ENCODE peak calls at places on chromosomes 1 and 21, in six cellular contexts. A is body of pancreas; W is NT2/D1; Q is fibroblast of pulmonary artery; M is CD4-positive, CD25-positive, alpha-beta regulatory T cell; G is PC-9. Y is an unnamed sample.

GRCh38 chr1:81158592-81158991 is 642.1 kb upstream of the ADGRL2 start:
- DNase-seq in A (no peak), W (no peak), Q (peak; percentile 72), M (no peak), G (no peak), Y (no peak)

GRCh38 chr1:14635421-14635820 is 36.9 kb downstream of the KAZN start:
- DNase-seq in A (no peak), W (no peak), Q (no peak), M (no peak), G (no peak), Y (no peak)

GRCh38 chr1:175514309-175515001 is 228.9 kb downstream of the TNR start:
- DNase-seq in A (no peak), W (no peak), Q (peak; percentile 67), M (no peak), G (no peak), Y (no peak)

GRCh38 chr1:29548091-29548490 is 311.8 kb downstream of the PTPRU start:
- DNase-seq in A (no peak), W (no peak), Q (no peak), M (no peak), G (no peak), Y (no peak)

GRCh38 chr1:67723620-67724019 is 38.6 kb downstream of the GADD45A start:
- DNase-seq in A (no peak), W (no peak), Q (peak; percentile 59), M (no peak), G (no peak), Y (no peak)

GRCh38 chr1:248858096-248858890 is 592 bp downstream of the ZNF692 start:
- DNase-seq in A (peak; percentile 87), W (no peak), Q (peak; percentile 58), M (no peak), G (peak; percentile 76), Y (no peak)

GRCh38 chr1:193216920-193217319 is 30.5 kb upstream of the B3GALT2 start:
- DNase-seq in A (no peak), W (peak; percentile 47), Q (no peak), M (no peak), G (no peak), Y (no peak)

GRCh38 chr1:225998560-225999226 is 450 bp downstream of the SDE2 start:
- DNase-seq in A (no peak), W (no peak), Q (peak; percentile 25), M (no peak), G (no peak), Y (no peak)

GRCh38 chr1:86933562-86934377 is 19.3 kb downstream of the HS2ST1 start:
- DNase-seq in A (no peak), W (peak; percentile 43), Q (no peak), M (no peak), G (no peak), Y (no peak)

GRCh38 chr1:168689726-168690602 is 39.0 kb downstream of the DPT start:
- DNase-seq in A (peak; percentile 60), W (no peak), Q (peak; percentile 30), M (no peak), G (no peak), Y (no peak)

GRCh38 chr1:59898927-59899326 is 27.6 kb downstream of the CYP2J2 start:
- DNase-seq in A (no peak), W (no peak), Q (peak; percentile 33), M (no peak), G (no peak), Y (no peak)

GRCh38 chr1:36352141-36352909 is 28.9 kb upstream of the EVA1B start:
- DNase-seq in A (no peak), W (no peak), Q (peak; percentile 62), M (no peak), G (peak; percentile 29), Y (no peak)

GRCh38 chr1:203320546-203321272 is 15.4 kb downstream of the BTG2 start:
- DNase-seq in A (peak; percentile 90), W (no peak), Q (peak; percentile 68), M (peak; percentile 69), G (no peak), Y (no peak)

GRCh38 chr1:34366875-34367624 is 190.3 kb downstream of the C1orf94 start:
- DNase-seq in A (no peak), W (no peak), Q (no peak), M (no peak), G (no peak), Y (no peak)

GRCh38 chr1:154520333-154520732 is 18.1 kb upstream of the SHE start:
- DNase-seq in A (no peak), W (no peak), Q (peak; percentile 28), M (no peak), G (no peak), Y (no peak)

GRCh38 chr1:162903246-162903645 is 42.3 kb upstream of the CCDC190 start:
- DNase-seq in A (no peak), W (no peak), Q (no peak), M (no peak), G (no peak), Y (no peak)

GRCh38 chr1:21174230-21174629 is 2.5 kb downstream of the EIF4G3 start:
- DNase-seq in A (no peak), W (no peak), Q (no peak), M (no peak), G (no peak), Y (no peak)

GRCh38 chr1:1270813-1271212 is 2.8 kb downstream of the UBE2J2 start:
- DNase-seq in A (no peak), W (no peak), Q (peak; percentile 67), M (no peak), G (no peak), Y (no peak)

GRCh38 chr1:184299796-184300195 is 87.0 kb upstream of the C1orf21 start:
- DNase-seq in A (no peak), W (no peak), Q (no peak), M (no peak), G (no peak), Y (no peak)

GRCh38 chr1:116679091-116679827 is 11.7 kb upstream of the IGSF3 start:
- DNase-seq in A (no peak), W (no peak), Q (no peak), M (no peak), G (no peak), Y (no peak)

GRCh38 chr1:226827458-226827857 is 43.0 kb upstream of the PSEN2 start:
- DNase-seq in A (peak; percentile 30), W (no peak), Q (peak; percentile 8), M (no peak), G (no peak), Y (no peak)

GRCh38 chr1:39453603-39454002 is 37.8 kb upstream of the BMP8A start:
- DNase-seq in A (peak; percentile 48), W (no peak), Q (peak; percentile 87), M (no peak), G (no peak), Y (no peak)

GRCh38 chr1:176745945-176746344 is 283.0 kb downstream of the PAPPA2 start:
- DNase-seq in A (no peak), W (no peak), Q (no peak), M (no peak), G (no peak), Y (no peak)

GRCh38 chr1:181044449-181044966 is 10.7 kb downstream of the MR1 start:
- DNase-seq in A (peak; percentile 42), W (no peak), Q (peak; percentile 15), M (no peak), G (peak; percentile 17), Y (no peak)

GRCh38 chr1:179881642-179882252 is 338 bp upstream of the TOR1AIP1 start:
- DNase-seq in A (peak; percentile 88), W (peak; percentile 87), Q (peak; percentile 96), M (no peak), G (no peak), Y (no peak)

GRCh38 chr1:147545133-147545532 is 3.8 kb downstream of the BCL9 start:
- DNase-seq in A (peak; percentile 23), W (no peak), Q (peak; percentile 33), M (peak; percentile 65), G (peak; percentile 83), Y (peak; percentile 31)

GRCh38 chr1:147550302-147550937 is 9.1 kb downstream of the BCL9 start:
- DNase-seq in A (no peak), W (no peak), Q (no peak), M (no peak), G (no peak), Y (no peak)

GRCh38 chr1:147549526-147549925 is 8.2 kb downstream of the BCL9 start:
- DNase-seq in A (no peak), W (no peak), Q (no peak), M (no peak), G (no peak), Y (no peak)

GRCh38 chr1:147551036-147551435 is 9.7 kb downstream of the BCL9 start:
- DNase-seq in A (no peak), W (no peak), Q (no peak), M (no peak), G (no peak), Y (no peak)

GRCh38 chr1:147547065-147547464 is 5.8 kb downstream of the BCL9 start:
- DNase-seq in A (no peak), W (no peak), Q (no peak), M (no peak), G (no peak), Y (no peak)
- H3K4me3 ChIP-seq in A (no peak overlapping the region), W (no peak overlapping the region), Q (no peak overlapping the region), M (no peak overlapping the region), G (no peak overlapping the region), Y (no peak overlapping the region)

GRCh38 chr1:26127235-26128163 is 15.9 kb downstream of the PDIK1L start:
- DNase-seq in A (peak; percentile 37), W (no peak), Q (peak; percentile 38), M (no peak), G (no peak), Y (no peak)
- H3K4me3 ChIP-seq in A (no peak overlapping the region), W (no peak overlapping the region), Q (no peak overlapping the region), M (peak overlapping the region; percentile 77), G (no peak overlapping the region), Y (no peak overlapping the region)

DNA sequence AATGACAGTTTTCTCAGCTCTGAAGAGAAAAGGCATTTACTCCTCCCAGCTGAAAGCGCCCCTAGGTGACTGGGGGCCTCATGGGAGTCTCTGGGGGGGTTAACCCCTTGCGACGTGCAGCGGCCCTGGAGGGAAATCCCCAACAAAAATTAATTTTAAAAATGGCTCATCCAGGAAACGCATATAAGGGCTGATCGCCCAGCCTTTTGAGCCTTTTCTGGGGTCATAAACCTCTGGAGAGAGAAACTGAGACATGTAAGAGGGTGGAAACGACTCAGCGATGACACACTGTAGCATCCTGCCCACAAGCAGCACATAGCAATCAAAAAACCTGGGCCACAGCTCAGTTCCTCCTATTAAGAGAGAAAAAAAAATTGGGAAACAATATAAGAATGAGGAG is 20.4 kb upstream of the HPDL start:
- DNase-seq in A (no peak), W (no peak), Q (no peak), M (no peak), G (no peak), Y (no peak)
- H3K4me3 ChIP-seq in A (no peak overlapping the region), W (no peak overlapping the region), Q (no peak overlapping the region), M (no peak overlapping the region), G (no peak overlapping the region), Y (no peak overlapping the region)

DNA sequence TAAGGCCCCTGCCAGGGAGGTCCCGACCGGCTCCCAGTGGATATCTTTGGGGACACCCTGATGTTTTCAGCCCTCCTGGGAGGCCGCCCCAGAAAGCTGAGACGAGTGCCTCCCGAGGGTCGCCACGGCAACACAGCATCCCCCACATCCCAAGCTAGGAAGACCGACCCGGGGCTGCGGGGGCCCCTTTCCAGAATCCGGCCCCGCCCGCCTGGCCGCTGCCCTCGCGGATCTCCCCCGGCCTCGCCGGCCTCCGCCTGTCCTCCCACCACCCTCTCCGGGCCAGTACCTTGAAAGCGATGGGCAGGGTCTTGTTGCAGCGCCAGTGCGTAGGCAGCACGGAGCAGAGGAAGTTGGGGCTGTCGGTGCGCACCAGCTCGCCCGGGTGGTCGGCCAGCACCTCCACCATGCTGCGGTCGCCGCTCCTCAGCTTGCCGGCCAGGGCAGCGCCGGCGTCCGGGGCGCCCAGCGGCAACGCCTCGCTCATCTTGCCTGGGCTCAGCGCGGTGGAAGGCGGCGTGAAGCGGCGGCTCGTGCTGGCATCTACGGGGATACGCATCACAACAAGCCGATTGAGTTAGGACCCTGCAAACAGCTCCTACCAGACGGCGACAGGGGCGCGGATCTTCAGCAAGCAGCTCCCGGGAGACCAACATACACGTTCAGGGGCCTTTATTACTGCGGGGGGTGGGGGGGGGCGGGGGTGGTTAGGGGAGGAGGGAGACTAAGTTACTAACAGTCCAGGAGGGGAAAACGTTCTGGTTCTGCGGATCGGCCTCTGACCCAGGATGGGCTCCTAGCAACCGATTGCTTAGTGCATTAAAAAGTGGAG is 162.3 kb downstream of the RUNX1 start:
- DNase-seq in A (peak; percentile 27), W (no peak), Q (peak; percentile 42), M (no peak), G (no peak), Y (no peak)
- H3K4me3 ChIP-seq in A (no peak overlapping the region), W (peak overlapping the region; percentile 83), Q (peak overlapping the region; percentile 85), M (peak overlapping the region; percentile 91), G (peak overlapping the region; percentile 97), Y (peak overlapping the region; percentile 64)

Y was measured in HFF-Myc.